ENCODE peak calls at places on chromosome 3, in nine cellular contexts. One of them, this sample, is unnamed.

GRCh38 chr3:123618768-123619484 is 34.1 kb upstream of the HACD2 start:
- DNase-seq in T follicular helper cell: no peak
- DNase-seq in 8988T: no peak
- DNase-seq in activated CD8-positive, alpha-beta memory T cell treated with anti-CD3 and anti-CD28 coated beads, Interleukin-2, amount 50 U/mL, for 4 hours: no peak
- DNase-seq in nephron progenitor cell: no peak
- DNase-seq in T-helper 1 cell: no peak
- DNase-seq in activated T-helper 1 cell treated with Interleukin-2 at 50 U/mL for 16 hours: no peak
- DNase-seq in KBM-7: peak; percentile 87
- DNase-seq in fibroblast of the aortic adventitia: peak; percentile 86
- DNase-seq in this sample: peak; percentile 77

GRCh38 chr3:155497930-155498647 is 204.6 kb upstream of the STRIT1 start:
- DNase-seq in T follicular helper cell: no peak
- DNase-seq in 8988T: no peak
- DNase-seq in activated CD8-positive, alpha-beta memory T cell treated with anti-CD3 and anti-CD28 coated beads, Interleukin-2, amount 50 U/mL, for 4 hours: no peak
- DNase-seq in nephron progenitor cell: no peak
- DNase-seq in T-helper 1 cell: no peak
- DNase-seq in activated T-helper 1 cell treated with Interleukin-2 at 50 U/mL for 16 hours: no peak
- DNase-seq in KBM-7: no peak
- DNase-seq in fibroblast of the aortic adventitia: peak; percentile 89
- DNase-seq in this sample: peak; percentile 93

GRCh38 chr3:81581966-81582599 is 179.4 kb downstream of the GBE1 start:
- DNase-seq in T follicular helper cell: no peak
- DNase-seq in 8988T: no peak
- DNase-seq in activated CD8-positive, alpha-beta memory T cell treated with anti-CD3 and anti-CD28 coated beads, Interleukin-2, amount 50 U/mL, for 4 hours: no peak
- DNase-seq in nephron progenitor cell: peak; percentile 44
- DNase-seq in T-helper 1 cell: peak; percentile 2
- DNase-seq in activated T-helper 1 cell treated with Interleukin-2 at 50 U/mL for 16 hours: no peak
- DNase-seq in KBM-7: peak; percentile 51
- DNase-seq in fibroblast of the aortic adventitia: peak; percentile 51
- DNase-seq in this sample: peak; percentile 35

GRCh38 chr3:41363830-41364523 is 164.7 kb downstream of the CTNNB1 start:
- DNase-seq in T follicular helper cell: no peak
- DNase-seq in 8988T: no peak
- DNase-seq in activated CD8-positive, alpha-beta memory T cell treated with anti-CD3 and anti-CD28 coated beads, Interleukin-2, amount 50 U/mL, for 4 hours: no peak
- DNase-seq in nephron progenitor cell: no peak
- DNase-seq in T-helper 1 cell: no peak
- DNase-seq in activated T-helper 1 cell treated with Interleukin-2 at 50 U/mL for 16 hours: no peak
- DNase-seq in KBM-7: no peak
- DNase-seq in fibroblast of the aortic adventitia: no peak
- DNase-seq in this sample: no peak

GRCh38 chr3:100149130-100149529 is 34.8 kb upstream of the FILIP1L start:
- DNase-seq in T follicular helper cell: no peak
- DNase-seq in 8988T: no peak
- DNase-seq in activated CD8-positive, alpha-beta memory T cell treated with anti-CD3 and anti-CD28 coated beads, Interleukin-2, amount 50 U/mL, for 4 hours: no peak
- DNase-seq in nephron progenitor cell: no peak
- DNase-seq in T-helper 1 cell: no peak
- DNase-seq in activated T-helper 1 cell treated with Interleukin-2 at 50 U/mL for 16 hours: no peak
- DNase-seq in KBM-7: no peak
- DNase-seq in fibroblast of the aortic adventitia: no peak
- DNase-seq in this sample: no peak

GRCh38 chr3:108412351-108412750 is 98.0 kb downstream of the MYH15 start:
- DNase-seq in T follicular helper cell: no peak
- DNase-seq in 8988T: no peak
- DNase-seq in activated CD8-positive, alpha-beta memory T cell treated with anti-CD3 and anti-CD28 coated beads, Interleukin-2, amount 50 U/mL, for 4 hours: no peak
- DNase-seq in nephron progenitor cell: no peak
- DNase-seq in T-helper 1 cell: no peak
- DNase-seq in activated T-helper 1 cell treated with Interleukin-2 at 50 U/mL for 16 hours: no peak
- DNase-seq in KBM-7: no peak
- DNase-seq in fibroblast of the aortic adventitia: no peak
- DNase-seq in this sample: no peak

GRCh38 chr3:113847664-113848461 is 9.3 kb downstream of the GRAMD1C start:
- DNase-seq in T follicular helper cell: no peak
- DNase-seq in 8988T: no peak
- DNase-seq in activated CD8-positive, alpha-beta memory T cell treated with anti-CD3 and anti-CD28 coated beads, Interleukin-2, amount 50 U/mL, for 4 hours: no peak
- DNase-seq in nephron progenitor cell: no peak
- DNase-seq in T-helper 1 cell: no peak
- DNase-seq in activated T-helper 1 cell treated with Interleukin-2 at 50 U/mL for 16 hours: no peak
- DNase-seq in KBM-7: no peak
- DNase-seq in fibroblast of the aortic adventitia: no peak
- DNase-seq in this sample: no peak

GRCh38 chr3:152471814-152472605 is 203.3 kb downstream of the MBNL1 start:
- DNase-seq in T follicular helper cell: peak; percentile 58
- DNase-seq in 8988T: no peak
- DNase-seq in activated CD8-positive, alpha-beta memory T cell treated with anti-CD3 and anti-CD28 coated beads, Interleukin-2, amount 50 U/mL, for 4 hours: peak; percentile 70
- DNase-seq in nephron progenitor cell: peak; percentile 44
- DNase-seq in T-helper 1 cell: peak; percentile 66
- DNase-seq in activated T-helper 1 cell treated with Interleukin-2 at 50 U/mL for 16 hours: peak; percentile 36
- DNase-seq in KBM-7: peak; percentile 91
- DNase-seq in fibroblast of the aortic adventitia: peak; percentile 79
- DNase-seq in this sample: peak; percentile 59

GRCh38 chr3:173761161-173761560 is 363.6 kb downstream of the NLGN1 start:
- DNase-seq in T follicular helper cell: no peak
- DNase-seq in 8988T: no peak
- DNase-seq in activated CD8-positive, alpha-beta memory T cell treated with anti-CD3 and anti-CD28 coated beads, Interleukin-2, amount 50 U/mL, for 4 hours: no peak
- DNase-seq in nephron progenitor cell: no peak
- DNase-seq in T-helper 1 cell: no peak
- DNase-seq in activated T-helper 1 cell treated with Interleukin-2 at 50 U/mL for 16 hours: no peak
- DNase-seq in KBM-7: no peak
- DNase-seq in fibroblast of the aortic adventitia: no peak
- DNase-seq in this sample: no peak

GRCh38 chr3:142065344-142065743 is 84.0 kb downstream of the TFDP2 start:
- DNase-seq in T follicular helper cell: no peak
- DNase-seq in 8988T: no peak
- DNase-seq in activated CD8-positive, alpha-beta memory T cell treated with anti-CD3 and anti-CD28 coated beads, Interleukin-2, amount 50 U/mL, for 4 hours: no peak
- DNase-seq in nephron progenitor cell: no peak
- DNase-seq in T-helper 1 cell: no peak
- DNase-seq in activated T-helper 1 cell treated with Interleukin-2 at 50 U/mL for 16 hours: no peak
- DNase-seq in KBM-7: no peak
- DNase-seq in fibroblast of the aortic adventitia: no peak
- DNase-seq in this sample: no peak

GRCh38 chr3:119322021-119322522 is 27.9 kb downstream of the ARHGAP31 start:
- DNase-seq in T follicular helper cell: no peak
- DNase-seq in 8988T: no peak
- DNase-seq in activated CD8-positive, alpha-beta memory T cell treated with anti-CD3 and anti-CD28 coated beads, Interleukin-2, amount 50 U/mL, for 4 hours: no peak
- DNase-seq in nephron progenitor cell: no peak
- DNase-seq in T-helper 1 cell: no peak
- DNase-seq in activated T-helper 1 cell treated with Interleukin-2 at 50 U/mL for 16 hours: no peak
- DNase-seq in KBM-7: no peak
- DNase-seq in fibroblast of the aortic adventitia: peak; percentile 49
- DNase-seq in this sample: no peak

GRCh38 chr3:104816008-104816407 is 550.7 kb upstream of the ALCAM start:
- DNase-seq in T follicular helper cell: no peak
- DNase-seq in 8988T: no peak
- DNase-seq in activated CD8-positive, alpha-beta memory T cell treated with anti-CD3 and anti-CD28 coated beads, Interleukin-2, amount 50 U/mL, for 4 hours: no peak
- DNase-seq in nephron progenitor cell: no peak
- DNase-seq in T-helper 1 cell: no peak
- DNase-seq in activated T-helper 1 cell treated with Interleukin-2 at 50 U/mL for 16 hours: no peak
- DNase-seq in KBM-7: no peak
- DNase-seq in fibroblast of the aortic adventitia: no peak
- DNase-seq in this sample: no peak

GRCh38 chr3:22734756-22735155 is 468.4 kb upstream of the UBE2E2 start:
- DNase-seq in T follicular helper cell: no peak
- DNase-seq in 8988T: no peak
- DNase-seq in activated CD8-positive, alpha-beta memory T cell treated with anti-CD3 and anti-CD28 coated beads, Interleukin-2, amount 50 U/mL, for 4 hours: no peak
- DNase-seq in nephron progenitor cell: no peak
- DNase-seq in T-helper 1 cell: no peak
- DNase-seq in activated T-helper 1 cell treated with Interleukin-2 at 50 U/mL for 16 hours: no peak
- DNase-seq in KBM-7: no peak
- DNase-seq in fibroblast of the aortic adventitia: no peak
- DNase-seq in this sample: no peak

GRCh38 chr3:156024904-156025303 is 95.5 kb upstream of the KCNAB1 start:
- DNase-seq in T follicular helper cell: no peak
- DNase-seq in 8988T: no peak
- DNase-seq in activated CD8-positive, alpha-beta memory T cell treated with anti-CD3 and anti-CD28 coated beads, Interleukin-2, amount 50 U/mL, for 4 hours: no peak
- DNase-seq in nephron progenitor cell: no peak
- DNase-seq in T-helper 1 cell: no peak
- DNase-seq in activated T-helper 1 cell treated with Interleukin-2 at 50 U/mL for 16 hours: no peak
- DNase-seq in KBM-7: no peak
- DNase-seq in fibroblast of the aortic adventitia: peak; percentile 26
- DNase-seq in this sample: peak; percentile 17

GRCh38 chr3:41424543-41425300 is 225.4 kb downstream of the CTNNB1 start:
- DNase-seq in T follicular helper cell: no peak
- DNase-seq in 8988T: no peak
- DNase-seq in activated CD8-positive, alpha-beta memory T cell treated with anti-CD3 and anti-CD28 coated beads, Interleukin-2, amount 50 U/mL, for 4 hours: no peak
- DNase-seq in nephron progenitor cell: no peak
- DNase-seq in T-helper 1 cell: no peak
- DNase-seq in activated T-helper 1 cell treated with Interleukin-2 at 50 U/mL for 16 hours: no peak
- DNase-seq in KBM-7: no peak
- DNase-seq in fibroblast of the aortic adventitia: no peak
- DNase-seq in this sample: no peak

GRCh38 chr3:39435006-39435748 is 28.7 kb downstream of the RPSA start:
- DNase-seq in T follicular helper cell: no peak
- DNase-seq in 8988T: no peak
- DNase-seq in activated CD8-positive, alpha-beta memory T cell treated with anti-CD3 and anti-CD28 coated beads, Interleukin-2, amount 50 U/mL, for 4 hours: no peak
- DNase-seq in nephron progenitor cell: no peak
- DNase-seq in T-helper 1 cell: no peak
- DNase-seq in activated T-helper 1 cell treated with Interleukin-2 at 50 U/mL for 16 hours: no peak
- DNase-seq in KBM-7: no peak
- DNase-seq in fibroblast of the aortic adventitia: peak; percentile 11
- DNase-seq in this sample: no peak

GRCh38 chr3:136860541-136860940 is 1.5 kb upstream of the NCK1 start:
- DNase-seq in T follicular helper cell: no peak
- DNase-seq in 8988T: no peak
- DNase-seq in activated CD8-positive, alpha-beta memory T cell treated with anti-CD3 and anti-CD28 coated beads, Interleukin-2, amount 50 U/mL, for 4 hours: no peak
- DNase-seq in nephron progenitor cell: peak; percentile 18
- DNase-seq in T-helper 1 cell: no peak
- DNase-seq in activated T-helper 1 cell treated with Interleukin-2 at 50 U/mL for 16 hours: no peak
- DNase-seq in KBM-7: peak; percentile 44
- DNase-seq in fibroblast of the aortic adventitia: peak; percentile 14
- DNase-seq in this sample: peak; percentile 33

GRCh38 chr3:168620854-168621253 is 525.1 kb upstream of the GOLIM4 start:
- DNase-seq in T follicular helper cell: no peak
- DNase-seq in 8988T: no peak
- DNase-seq in activated CD8-positive, alpha-beta memory T cell treated with anti-CD3 and anti-CD28 coated beads, Interleukin-2, amount 50 U/mL, for 4 hours: no peak
- DNase-seq in nephron progenitor cell: peak; percentile 49
- DNase-seq in T-helper 1 cell: no peak
- DNase-seq in activated T-helper 1 cell treated with Interleukin-2 at 50 U/mL for 16 hours: no peak
- DNase-seq in KBM-7: peak; percentile 49
- DNase-seq in fibroblast of the aortic adventitia: no peak
- DNase-seq in this sample: no peak

GRCh38 chr3:77370413-77370812 is 330.5 kb downstream of the ROBO2 start:
- DNase-seq in T follicular helper cell: no peak
- DNase-seq in 8988T: no peak
- DNase-seq in activated CD8-positive, alpha-beta memory T cell treated with anti-CD3 and anti-CD28 coated beads, Interleukin-2, amount 50 U/mL, for 4 hours: no peak
- DNase-seq in nephron progenitor cell: no peak
- DNase-seq in T-helper 1 cell: no peak
- DNase-seq in activated T-helper 1 cell treated with Interleukin-2 at 50 U/mL for 16 hours: no peak
- DNase-seq in KBM-7: no peak
- DNase-seq in fibroblast of the aortic adventitia: no peak
- DNase-seq in this sample: peak; percentile 42

GRCh38 chr3:9229325-9229724 is 20.1 kb downstream of the SRGAP3 start:
- DNase-seq in T follicular helper cell: no peak
- DNase-seq in 8988T: no peak
- DNase-seq in activated CD8-positive, alpha-beta memory T cell treated with anti-CD3 and anti-CD28 coated beads, Interleukin-2, amount 50 U/mL, for 4 hours: no peak
- DNase-seq in nephron progenitor cell: no peak
- DNase-seq in T-helper 1 cell: no peak
- DNase-seq in activated T-helper 1 cell treated with Interleukin-2 at 50 U/mL for 16 hours: no peak
- DNase-seq in KBM-7: no peak
- DNase-seq in fibroblast of the aortic adventitia: peak; percentile 30
- DNase-seq in this sample: no peak

GRCh38 chr3:105608623-105609022 is 241.9 kb downstream of the ALCAM start:
- DNase-seq in T follicular helper cell: no peak
- DNase-seq in 8988T: no peak
- DNase-seq in activated CD8-positive, alpha-beta memory T cell treated with anti-CD3 and anti-CD28 coated beads, Interleukin-2, amount 50 U/mL, for 4 hours: no peak
- DNase-seq in nephron progenitor cell: no peak
- DNase-seq in T-helper 1 cell: no peak
- DNase-seq in activated T-helper 1 cell treated with Interleukin-2 at 50 U/mL for 16 hours: no peak
- DNase-seq in KBM-7: no peak
- DNase-seq in fibroblast of the aortic adventitia: no peak
- DNase-seq in this sample: peak; percentile 12

GRCh38 chr3:106566277-106566676 is 697.5 kb upstream of the CBLB start:
- DNase-seq in T follicular helper cell: no peak
- DNase-seq in 8988T: no peak
- DNase-seq in activated CD8-positive, alpha-beta memory T cell treated with anti-CD3 and anti-CD28 coated beads, Interleukin-2, amount 50 U/mL, for 4 hours: no peak
- DNase-seq in nephron progenitor cell: no peak
- DNase-seq in T-helper 1 cell: no peak
- DNase-seq in activated T-helper 1 cell treated with Interleukin-2 at 50 U/mL for 16 hours: no peak
- DNase-seq in KBM-7: peak; percentile 20
- DNase-seq in fibroblast of the aortic adventitia: no peak
- DNase-seq in this sample: no peak

GRCh38 chr3:186938716-186939115 is 8.4 kb downstream of the ST6GAL1 start:
- DNase-seq in T follicular helper cell: no peak
- DNase-seq in 8988T: no peak
- DNase-seq in activated CD8-positive, alpha-beta memory T cell treated with anti-CD3 and anti-CD28 coated beads, Interleukin-2, amount 50 U/mL, for 4 hours: no peak
- DNase-seq in nephron progenitor cell: no peak
- DNase-seq in T-helper 1 cell: no peak
- DNase-seq in activated T-helper 1 cell treated with Interleukin-2 at 50 U/mL for 16 hours: no peak
- DNase-seq in KBM-7: no peak
- DNase-seq in fibroblast of the aortic adventitia: peak; percentile 61
- DNase-seq in this sample: no peak

GRCh38 chr3:111903067-111903511 is 44.0 kb downstream of the PHLDB2 start:
- DNase-seq in T follicular helper cell: no peak
- DNase-seq in 8988T: peak; percentile 22
- DNase-seq in activated CD8-positive, alpha-beta memory T cell treated with anti-CD3 and anti-CD28 coated beads, Interleukin-2, amount 50 U/mL, for 4 hours: no peak
- DNase-seq in nephron progenitor cell: no peak
- DNase-seq in T-helper 1 cell: no peak
- DNase-seq in activated T-helper 1 cell treated with Interleukin-2 at 50 U/mL for 16 hours: no peak
- DNase-seq in KBM-7: no peak
- DNase-seq in fibroblast of the aortic adventitia: peak; percentile 84
- DNase-seq in this sample: peak; percentile 86

GRCh38 chr3:87228316-87228715 is 1.2 kb downstream of the CHMP2B start:
- DNase-seq in T follicular helper cell: no peak
- DNase-seq in 8988T: no peak
- DNase-seq in activated CD8-positive, alpha-beta memory T cell treated with anti-CD3 and anti-CD28 coated beads, Interleukin-2, amount 50 U/mL, for 4 hours: no peak
- DNase-seq in nephron progenitor cell: no peak
- DNase-seq in T-helper 1 cell: no peak
- DNase-seq in activated T-helper 1 cell treated with Interleukin-2 at 50 U/mL for 16 hours: no peak
- DNase-seq in KBM-7: no peak
- DNase-seq in fibroblast of the aortic adventitia: peak; percentile 48
- DNase-seq in this sample: peak; percentile 45

GRCh38 chr3:69879051-69879450 is 120.5 kb upstream of the SAMMSON start:
- DNase-seq in T follicular helper cell: no peak
- DNase-seq in 8988T: no peak
- DNase-seq in activated CD8-positive, alpha-beta memory T cell treated with anti-CD3 and anti-CD28 coated beads, Interleukin-2, amount 50 U/mL, for 4 hours: no peak
- DNase-seq in nephron progenitor cell: no peak
- DNase-seq in T-helper 1 cell: no peak
- DNase-seq in activated T-helper 1 cell treated with Interleukin-2 at 50 U/mL for 16 hours: no peak
- DNase-seq in KBM-7: no peak
- DNase-seq in fibroblast of the aortic adventitia: no peak
- DNase-seq in this sample: no peak

GRCh38 chr3:46553154-46553553 is 12.9 kb downstream of the LRRC2 start:
- DNase-seq in T follicular helper cell: no peak
- DNase-seq in 8988T: no peak
- DNase-seq in activated CD8-positive, alpha-beta memory T cell treated with anti-CD3 and anti-CD28 coated beads, Interleukin-2, amount 50 U/mL, for 4 hours: no peak
- DNase-seq in nephron progenitor cell: no peak
- DNase-seq in T-helper 1 cell: no peak
- DNase-seq in activated T-helper 1 cell treated with Interleukin-2 at 50 U/mL for 16 hours: no peak
- DNase-seq in KBM-7: no peak
- DNase-seq in fibroblast of the aortic adventitia: peak; percentile 68
- DNase-seq in this sample: peak; percentile 59

GRCh38 chr3:59773970-59774369 is 724.1 kb upstream of the CFAP20DC start:
- DNase-seq in T follicular helper cell: no peak
- DNase-seq in 8988T: no peak
- DNase-seq in activated CD8-positive, alpha-beta memory T cell treated with anti-CD3 and anti-CD28 coated beads, Interleukin-2, amount 50 U/mL, for 4 hours: no peak
- DNase-seq in nephron progenitor cell: no peak
- DNase-seq in T-helper 1 cell: no peak
- DNase-seq in activated T-helper 1 cell treated with Interleukin-2 at 50 U/mL for 16 hours: no peak
- DNase-seq in KBM-7: no peak
- DNase-seq in fibroblast of the aortic adventitia: no peak
- DNase-seq in this sample: no peak

GRCh38 chr3:30354972-30355371 is 251.4 kb upstream of the TGFBR2 start:
- DNase-seq in T follicular helper cell: no peak
- DNase-seq in 8988T: no peak
- DNase-seq in activated CD8-positive, alpha-beta memory T cell treated with anti-CD3 and anti-CD28 coated beads, Interleukin-2, amount 50 U/mL, for 4 hours: no peak
- DNase-seq in nephron progenitor cell: no peak
- DNase-seq in T-helper 1 cell: no peak
- DNase-seq in activated T-helper 1 cell treated with Interleukin-2 at 50 U/mL for 16 hours: no peak
- DNase-seq in KBM-7: no peak
- DNase-seq in fibroblast of the aortic adventitia: no peak
- DNase-seq in this sample: no peak

GRCh38 chr3:55620361-55621025 is 133.4 kb upstream of the WNT5A start:
- DNase-seq in T follicular helper cell: no peak
- DNase-seq in 8988T: no peak
- DNase-seq in activated CD8-positive, alpha-beta memory T cell treated with anti-CD3 and anti-CD28 coated beads, Interleukin-2, amount 50 U/mL, for 4 hours: no peak
- DNase-seq in nephron progenitor cell: no peak
- DNase-seq in T-helper 1 cell: no peak
- DNase-seq in activated T-helper 1 cell treated with Interleukin-2 at 50 U/mL for 16 hours: no peak
- DNase-seq in KBM-7: no peak
- DNase-seq in fibroblast of the aortic adventitia: no peak
- DNase-seq in this sample: no peak

GRCh38 chr3:14319654-14320182 is 82.7 kb upstream of the SLC6A6 start:
- DNase-seq in T follicular helper cell: no peak
- DNase-seq in 8988T: peak; percentile 78
- DNase-seq in activated CD8-positive, alpha-beta memory T cell treated with anti-CD3 and anti-CD28 coated beads, Interleukin-2, amount 50 U/mL, for 4 hours: no peak
- DNase-seq in nephron progenitor cell: peak; percentile 39
- DNase-seq in T-helper 1 cell: no peak
- DNase-seq in activated T-helper 1 cell treated with Interleukin-2 at 50 U/mL for 16 hours: no peak
- DNase-seq in KBM-7: peak; percentile 93
- DNase-seq in fibroblast of the aortic adventitia: peak; percentile 59
- DNase-seq in this sample: peak; percentile 29